ENCODE peak calls at places on chromosome 9, in seven cellular contexts. One of them, this sample, is unnamed.

GRCh38 chr9:120740135-120740534 is 25.9 kb upstream of the MEGF9 start:
- DNase-seq in transverse colon: no peak
- DNase-seq in fibroblast of lung: peak; percentile 31
- DNase-seq in adrenal gland: no peak
- DNase-seq in neural progenitor cell: no peak
- DNase-seq in HCT116: no peak
- DNase-seq in iPS DF 6.9: no peak
- DNase-seq in this sample: no peak

GRCh38 chr9:88801214-88801796 is 190.0 kb upstream of the S1PR3 start:
- DNase-seq in transverse colon: no peak
- DNase-seq in fibroblast of lung: no peak
- DNase-seq in adrenal gland: no peak
- DNase-seq in neural progenitor cell: no peak
- DNase-seq in HCT116: no peak
- DNase-seq in iPS DF 6.9: no peak
- DNase-seq in this sample: peak; percentile 35

GRCh38 chr9:126448865-126449577 is 122.4 kb downstream of the MVB12B start:
- DNase-seq in transverse colon: no peak
- DNase-seq in fibroblast of lung: no peak
- DNase-seq in adrenal gland: no peak
- DNase-seq in neural progenitor cell: no peak
- DNase-seq in HCT116: no peak
- DNase-seq in iPS DF 6.9: no peak
- DNase-seq in this sample: no peak

GRCh38 chr9:79123419-79123818 is 448.3 kb upstream of the TLE4 start:
- DNase-seq in transverse colon: no peak
- DNase-seq in fibroblast of lung: peak; percentile 24
- DNase-seq in adrenal gland: no peak
- DNase-seq in neural progenitor cell: no peak
- DNase-seq in HCT116: no peak
- DNase-seq in iPS DF 6.9: no peak
- DNase-seq in this sample: no peak

GRCh38 chr9:68500457-68501158 is 40.1 kb downstream of the TMEM252 start:
- DNase-seq in transverse colon: no peak
- DNase-seq in fibroblast of lung: peak; percentile 65
- DNase-seq in adrenal gland: peak; percentile 41
- DNase-seq in neural progenitor cell: no peak
- DNase-seq in HCT116: no peak
- DNase-seq in iPS DF 6.9: no peak
- DNase-seq in this sample: peak; percentile 66

GRCh38 chr9:97412628-97413382 is 909 bp downstream of the TDRD7 start:
- DNase-seq in transverse colon: no peak
- DNase-seq in fibroblast of lung: peak; percentile 11
- DNase-seq in adrenal gland: no peak
- DNase-seq in neural progenitor cell: no peak
- DNase-seq in HCT116: no peak
- DNase-seq in iPS DF 6.9: no peak
- DNase-seq in this sample: no peak

GRCh38 chr9:22107202-22107601 is 98.1 kb upstream of the CDKN2B start:
- DNase-seq in transverse colon: no peak
- DNase-seq in fibroblast of lung: peak; percentile 90
- DNase-seq in adrenal gland: no peak
- DNase-seq in neural progenitor cell: no peak
- DNase-seq in HCT116: no peak
- DNase-seq in iPS DF 6.9: no peak
- DNase-seq in this sample: no peak

GRCh38 chr9:115923903-115924668 is 229.5 kb upstream of the PAPPA start:
- DNase-seq in transverse colon: peak; percentile 7
- DNase-seq in fibroblast of lung: peak; percentile 87
- DNase-seq in adrenal gland: peak; percentile 38
- DNase-seq in neural progenitor cell: no peak
- DNase-seq in HCT116: no peak
- DNase-seq in iPS DF 6.9: no peak
- DNase-seq in this sample: peak; percentile 83

GRCh38 chr9:89926691-89927220 is 321.9 kb downstream of the GADD45G start:
- DNase-seq in transverse colon: no peak
- DNase-seq in fibroblast of lung: no peak
- DNase-seq in adrenal gland: no peak
- DNase-seq in neural progenitor cell: no peak
- DNase-seq in HCT116: no peak
- DNase-seq in iPS DF 6.9: no peak
- DNase-seq in this sample: no peak

GRCh38 chr9:124869986-124870560 is 8.1 kb downstream of the ARPC5L start:
- DNase-seq in transverse colon: peak; percentile 77
- DNase-seq in fibroblast of lung: peak; percentile 35
- DNase-seq in adrenal gland: peak; percentile 63
- DNase-seq in neural progenitor cell: no peak
- DNase-seq in HCT116: no peak
- DNase-seq in iPS DF 6.9: no peak
- DNase-seq in this sample: no peak

GRCh38 chr9:71608825-71609452 is 159.4 kb downstream of the CEMIP2 start:
- DNase-seq in transverse colon: no peak
- DNase-seq in fibroblast of lung: peak; percentile 65
- DNase-seq in adrenal gland: no peak
- DNase-seq in neural progenitor cell: peak; percentile 32
- DNase-seq in HCT116: no peak
- DNase-seq in iPS DF 6.9: no peak
- DNase-seq in this sample: no peak

GRCh38 chr9:123033864-123034598 is 564 bp downstream of the GPR21 start:
- DNase-seq in transverse colon: no peak
- DNase-seq in fibroblast of lung: peak; percentile 45
- DNase-seq in adrenal gland: no peak
- DNase-seq in neural progenitor cell: no peak
- DNase-seq in HCT116: no peak
- DNase-seq in iPS DF 6.9: no peak
- DNase-seq in this sample: no peak

GRCh38 chr9:120480707-120481106 is 99.3 kb downstream of the CDK5RAP2 start:
- DNase-seq in transverse colon: no peak
- DNase-seq in fibroblast of lung: peak; percentile 37
- DNase-seq in adrenal gland: no peak
- DNase-seq in neural progenitor cell: no peak
- DNase-seq in HCT116: no peak
- DNase-seq in iPS DF 6.9: no peak
- DNase-seq in this sample: no peak

GRCh38 chr9:114503009-114503408 is 2.3 kb downstream of the WHRN start:
- DNase-seq in transverse colon: no peak
- DNase-seq in fibroblast of lung: no peak
- DNase-seq in adrenal gland: no peak
- DNase-seq in neural progenitor cell: no peak
- DNase-seq in HCT116: no peak
- DNase-seq in iPS DF 6.9: no peak
- DNase-seq in this sample: no peak

GRCh38 chr9:34035656-34036055 is 13.0 kb downstream of the UBAP2 start:
- DNase-seq in transverse colon: no peak
- DNase-seq in fibroblast of lung: peak; percentile 6
- DNase-seq in adrenal gland: no peak
- DNase-seq in neural progenitor cell: no peak
- DNase-seq in HCT116: no peak
- DNase-seq in iPS DF 6.9: no peak
- DNase-seq in this sample: no peak

GRCh38 chr9:108052431-108053080 is 563.0 kb upstream of the KLF4 start:
- DNase-seq in transverse colon: no peak
- DNase-seq in fibroblast of lung: no peak
- DNase-seq in adrenal gland: no peak
- DNase-seq in neural progenitor cell: peak; percentile 84
- DNase-seq in HCT116: no peak
- DNase-seq in iPS DF 6.9: peak; percentile 13
- DNase-seq in this sample: no peak

GRCh38 chr9:94900222-94901018 is 173.9 kb downstream of the AOPEP start:
- DNase-seq in transverse colon: no peak
- DNase-seq in fibroblast of lung: peak; percentile 97
- DNase-seq in adrenal gland: peak; percentile 64
- DNase-seq in neural progenitor cell: no peak
- DNase-seq in HCT116: no peak
- DNase-seq in iPS DF 6.9: no peak
- DNase-seq in this sample: peak; percentile 54

GRCh38 chr9:111917201-111917600 is 20.6 kb downstream of the UGCG start:
- DNase-seq in transverse colon: no peak
- DNase-seq in fibroblast of lung: no peak
- DNase-seq in adrenal gland: no peak
- DNase-seq in neural progenitor cell: no peak
- DNase-seq in HCT116: no peak
- DNase-seq in iPS DF 6.9: no peak
- DNase-seq in this sample: no peak

GRCh38 chr9:95157491-95158151 is 159.9 kb downstream of the FANCC start:
- DNase-seq in transverse colon: peak; percentile 24
- DNase-seq in fibroblast of lung: peak; percentile 92
- DNase-seq in adrenal gland: peak; percentile 46
- DNase-seq in neural progenitor cell: no peak
- DNase-seq in HCT116: no peak
- DNase-seq in iPS DF 6.9: no peak
- DNase-seq in this sample: peak; percentile 39

GRCh38 chr9:108443278-108443633 is 412.5 kb downstream of the ACTL7B start:
- DNase-seq in transverse colon: no peak
- DNase-seq in fibroblast of lung: no peak
- DNase-seq in adrenal gland: no peak
- DNase-seq in neural progenitor cell: no peak
- DNase-seq in HCT116: no peak
- DNase-seq in iPS DF 6.9: no peak
- DNase-seq in this sample: no peak

GRCh38 chr9:31084331-31084730 is 1300.1 kb upstream of the ACO1 start:
- DNase-seq in transverse colon: no peak
- DNase-seq in fibroblast of lung: no peak
- DNase-seq in adrenal gland: no peak
- DNase-seq in neural progenitor cell: no peak
- DNase-seq in HCT116: no peak
- DNase-seq in iPS DF 6.9: no peak
- DNase-seq in this sample: no peak

GRCh38 chr9:4840018-4840417 is 47.3 kb downstream of the RCL1 start:
- DNase-seq in transverse colon: no peak
- DNase-seq in fibroblast of lung: no peak
- DNase-seq in adrenal gland: no peak
- DNase-seq in neural progenitor cell: no peak
- DNase-seq in HCT116: no peak
- DNase-seq in iPS DF 6.9: no peak
- DNase-seq in this sample: no peak
- H3K4me3 ChIP-seq in transverse colon: no peak overlapping the region
- H3K4me3 ChIP-seq in fibroblast of lung: no peak overlapping the region
- H3K4me3 ChIP-seq in adrenal gland: no peak overlapping the region
- H3K4me3 ChIP-seq in neural progenitor cell: no peak overlapping the region
- H3K4me3 ChIP-seq in HCT116: no peak overlapping the region
- H3K4me3 ChIP-seq in iPS DF 6.9: no peak overlapping the region
- H3K4me3 ChIP-seq in this sample: no peak overlapping the region

DNA sequence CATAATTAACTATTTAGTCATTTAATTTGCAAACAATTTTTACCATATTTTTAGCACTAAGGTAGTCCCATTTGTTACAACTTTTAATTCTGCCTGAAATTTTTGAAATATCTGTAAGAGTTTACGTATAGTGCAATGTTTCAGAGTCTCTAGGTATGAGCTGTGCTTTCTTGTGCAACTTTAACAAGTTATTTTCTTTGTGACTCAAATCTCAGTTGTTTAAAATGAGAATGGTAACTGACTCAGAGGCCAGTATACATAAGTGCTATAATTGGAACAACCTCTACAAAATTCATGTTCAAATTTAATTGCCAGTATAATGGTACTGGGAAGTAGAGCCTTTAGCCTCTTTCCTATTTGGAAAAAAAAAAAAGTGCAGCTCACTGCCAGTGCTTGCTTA is 14.2 kb upstream of the ZNF883 start:
- DNase-seq in transverse colon: no peak
- DNase-seq in fibroblast of lung: no peak
- DNase-seq in adrenal gland: no peak
- DNase-seq in neural progenitor cell: no peak
- DNase-seq in HCT116: no peak
- DNase-seq in iPS DF 6.9: no peak
- DNase-seq in this sample: no peak
- H3K9me3 ChIP-seq in transverse colon: peaks cover 36% of the 10 kb centered on the region
- H3K9me3 ChIP-seq in fibroblast of lung: no peaks in the 10 kb centered on the region
- H3K9me3 ChIP-seq in adrenal gland: no peaks in the 10 kb centered on the region
- H3K9me3 ChIP-seq in neural progenitor cell: peaks cover 14% of the 10 kb centered on the region
- H3K9me3 ChIP-seq in HCT116: no peaks in the 10 kb centered on the region
- H3K9me3 ChIP-seq in iPS DF 6.9: no peaks in the 10 kb centered on the region
- H3K9me3 ChIP-seq in this sample: peaks cover 4% of the 10 kb centered on the region

GRCh38 chr9:138049779-138050471 is 172.3 kb downstream of the CACNA1B start:
- DNase-seq in transverse colon: no peak
- DNase-seq in fibroblast of lung: no peak
- DNase-seq in adrenal gland: peak; percentile 6
- DNase-seq in neural progenitor cell: peak; percentile 25
- DNase-seq in HCT116: no peak
- DNase-seq in iPS DF 6.9: no peak
- DNase-seq in this sample: no peak

GRCh38 chr9:138047469-138048040 is 170.0 kb downstream of the CACNA1B start:
- DNase-seq in transverse colon: no peak
- DNase-seq in fibroblast of lung: no peak
- DNase-seq in adrenal gland: peak; percentile 5
- DNase-seq in neural progenitor cell: peak; percentile 1
- DNase-seq in HCT116: no peak
- DNase-seq in iPS DF 6.9: no peak
- DNase-seq in this sample: no peak

GRCh38 chr9:138048184-138048583 is 170.6 kb downstream of the CACNA1B start:
- DNase-seq in transverse colon: no peak
- DNase-seq in fibroblast of lung: no peak
- DNase-seq in adrenal gland: peak; percentile 2
- DNase-seq in neural progenitor cell: peak; percentile 1
- DNase-seq in HCT116: no peak
- DNase-seq in iPS DF 6.9: no peak
- DNase-seq in this sample: no peak

GRCh38 chr9:138050472-138051330 is 173.1 kb downstream of the CACNA1B start:
- DNase-seq in transverse colon: no peak
- DNase-seq in fibroblast of lung: no peak
- DNase-seq in adrenal gland: peak; percentile 6
- DNase-seq in neural progenitor cell: no peak
- DNase-seq in HCT116: no peak
- DNase-seq in iPS DF 6.9: no peak
- DNase-seq in this sample: no peak

DNA sequence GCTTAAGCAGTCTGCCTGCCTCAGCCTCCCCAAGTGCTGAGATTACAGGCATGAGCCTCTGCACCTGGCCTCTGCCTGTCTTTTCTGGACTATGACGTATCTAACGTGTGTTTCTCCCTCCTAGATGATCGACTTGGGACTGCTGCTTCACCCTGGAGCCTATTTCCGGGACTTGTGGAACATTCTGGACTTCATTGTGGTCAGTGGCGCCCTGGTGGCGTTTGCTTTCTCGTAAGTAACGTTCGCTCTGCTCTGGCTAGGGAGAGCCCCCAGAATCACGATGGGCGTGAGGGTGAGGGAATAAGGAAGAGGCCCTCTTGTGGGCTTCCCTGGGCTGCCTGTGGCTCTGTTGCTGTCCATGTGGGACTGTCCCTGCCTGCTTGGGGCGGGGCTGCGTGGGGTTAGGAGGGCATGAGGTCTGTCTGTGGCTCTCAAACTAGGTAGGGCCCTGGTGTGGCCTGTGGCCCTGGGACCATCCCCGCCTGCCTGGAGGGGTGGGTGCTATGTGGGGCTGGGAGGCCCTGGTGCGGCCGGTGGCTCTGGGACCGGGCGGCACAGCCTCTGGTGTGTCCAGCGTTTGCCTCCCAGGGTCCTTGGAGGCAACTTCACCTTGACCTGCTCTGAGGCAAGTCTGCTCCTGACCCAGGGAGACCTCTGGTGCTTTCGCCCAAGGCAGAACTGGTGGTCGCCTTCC is 171.7 kb downstream of the CACNA1B start:
- DNase-seq in transverse colon: no peak
- DNase-seq in fibroblast of lung: no peak
- DNase-seq in adrenal gland: peak; percentile 7
- DNase-seq in neural progenitor cell: peak; percentile 1
- DNase-seq in HCT116: no peak
- DNase-seq in iPS DF 6.9: no peak
- DNase-seq in this sample: no peak
- H3K27me3 ChIP-seq in transverse colon: peaks cover 8% of the 10 kb centered on the region
- H3K27me3 ChIP-seq in fibroblast of lung: no peaks in the 10 kb centered on the region
- H3K27me3 ChIP-seq in adrenal gland: no peaks in the 10 kb centered on the region
- H3K27me3 ChIP-seq in neural progenitor cell: no peaks in the 10 kb centered on the region
- H3K27me3 ChIP-seq in HCT116: no peaks in the 10 kb centered on the region
- H3K27me3 ChIP-seq in iPS DF 6.9: no peaks in the 10 kb centered on the region
- H3K27me3 ChIP-seq in this sample: no peaks in the 10 kb centered on the region

GRCh38 chr9:134283692-134284265 is 42.5 kb upstream of the RXRA start:
- DNase-seq in transverse colon: no peak
- DNase-seq in fibroblast of lung: no peak
- DNase-seq in adrenal gland: no peak
- DNase-seq in neural progenitor cell: no peak
- DNase-seq in HCT116: no peak
- DNase-seq in iPS DF 6.9: no peak
- DNase-seq in this sample: no peak
- H3K4me3 ChIP-seq in transverse colon: no peak overlapping the region
- H3K4me3 ChIP-seq in fibroblast of lung: no peak overlapping the region
- H3K4me3 ChIP-seq in adrenal gland: no peak overlapping the region
- H3K4me3 ChIP-seq in neural progenitor cell: no peak overlapping the region
- H3K4me3 ChIP-seq in HCT116: no peak overlapping the region
- H3K4me3 ChIP-seq in iPS DF 6.9: no peak overlapping the region
- H3K4me3 ChIP-seq in this sample: no peak overlapping the region

This sample was measured in MG63.